ENCODE peak calls at places on chromosomes 1 and 21, in six cellular contexts. One of them, this sample, is unnamed.

GRCh38 chr1:107682467-107682866 is 282.5 kb downstream of the VAV3 start:
- DNase-seq in cardiac muscle cell: no peak
- DNase-seq in adrenal gland: no peak
- DNase-seq in AG04450: no peak
- DNase-seq in esophagus muscularis mucosa: no peak
- DNase-seq in uterus: no peak
- DNase-seq in this sample: no peak

GRCh38 chr1:46442317-46443161 is 47.1 kb upstream of the DMBX1 start:
- DNase-seq in cardiac muscle cell: peak
- DNase-seq in adrenal gland: peak
- DNase-seq in AG04450: peak
- DNase-seq in esophagus muscularis mucosa: peak
- DNase-seq in uterus: peak
- DNase-seq in this sample: peak

GRCh38 chr1:200707116-200707515 is 31.6 kb upstream of the CAMSAP2 start:
- DNase-seq in cardiac muscle cell: no peak
- DNase-seq in adrenal gland: no peak
- DNase-seq in AG04450: no peak
- DNase-seq in esophagus muscularis mucosa: no peak
- DNase-seq in uterus: no peak
- DNase-seq in this sample: no peak

GRCh38 chr21:33256019-33256418 is 10.1 kb upstream of the IL10RB start:
- DNase-seq in cardiac muscle cell: no peak
- DNase-seq in adrenal gland: no peak
- DNase-seq in AG04450: no peak
- DNase-seq in esophagus muscularis mucosa: no peak
- DNase-seq in uterus: no peak
- DNase-seq in this sample: no peak

GRCh38 chr1:238226805-238227204 is 336.1 kb upstream of the ZP4 start:
- DNase-seq in cardiac muscle cell: peak
- DNase-seq in adrenal gland: no peak
- DNase-seq in AG04450: no peak
- DNase-seq in esophagus muscularis mucosa: no peak
- DNase-seq in uterus: no peak
- DNase-seq in this sample: no peak

GRCh38 chr1:161954050-161954449 is 69.6 kb downstream of the OLFML2B start:
- DNase-seq in cardiac muscle cell: no peak
- DNase-seq in adrenal gland: no peak
- DNase-seq in AG04450: no peak
- DNase-seq in esophagus muscularis mucosa: no peak
- DNase-seq in uterus: no peak
- DNase-seq in this sample: no peak

GRCh38 chr1:67201891-67202290 is 35.6 kb downstream of the IL23R start:
- DNase-seq in cardiac muscle cell: no peak
- DNase-seq in adrenal gland: no peak
- DNase-seq in AG04450: no peak
- DNase-seq in esophagus muscularis mucosa: no peak
- DNase-seq in uterus: no peak
- DNase-seq in this sample: no peak

GRCh38 chr1:117952386-117952785 is 22.8 kb downstream of the WDR3 start:
- DNase-seq in cardiac muscle cell: no peak
- DNase-seq in adrenal gland: no peak
- DNase-seq in AG04450: no peak
- DNase-seq in esophagus muscularis mucosa: no peak
- DNase-seq in uterus: no peak
- DNase-seq in this sample: no peak

GRCh38 chr1:172451002-172451443 is 7.2 kb upstream of the PIGC start:
- DNase-seq in cardiac muscle cell: no peak
- DNase-seq in adrenal gland: no peak
- DNase-seq in AG04450: peak
- DNase-seq in esophagus muscularis mucosa: no peak
- DNase-seq in uterus: no peak
- DNase-seq in this sample: peak

GRCh38 chr1:178538192-178538916 is 25.4 kb downstream of the TEX35 start:
- DNase-seq in cardiac muscle cell: no peak
- DNase-seq in adrenal gland: no peak
- DNase-seq in AG04450: no peak
- DNase-seq in esophagus muscularis mucosa: no peak
- DNase-seq in uterus: no peak
- DNase-seq in this sample: peak

GRCh38 chr21:44306926-44307687 is 7.3 kb downstream of the PFKL start:
- DNase-seq in cardiac muscle cell: no peak
- DNase-seq in adrenal gland: no peak
- DNase-seq in AG04450: no peak
- DNase-seq in esophagus muscularis mucosa: no peak
- DNase-seq in uterus: no peak
- DNase-seq in this sample: no peak

GRCh38 chr21:44305691-44306090 is 5.8 kb downstream of the PFKL start:
- DNase-seq in cardiac muscle cell: no peak
- DNase-seq in adrenal gland: no peak
- DNase-seq in AG04450: no peak
- DNase-seq in esophagus muscularis mucosa: no peak
- DNase-seq in uterus: no peak
- DNase-seq in this sample: no peak

GRCh38 chr21:44304041-44304738 is 4.3 kb downstream of the PFKL start:
- DNase-seq in cardiac muscle cell: no peak
- DNase-seq in adrenal gland: no peak
- DNase-seq in AG04450: no peak
- DNase-seq in esophagus muscularis mucosa: no peak
- DNase-seq in uterus: no peak
- DNase-seq in this sample: no peak

GRCh38 chr21:44303490-44303981 is 3.7 kb downstream of the PFKL start:
- DNase-seq in cardiac muscle cell: no peak
- DNase-seq in adrenal gland: no peak
- DNase-seq in AG04450: no peak
- DNase-seq in esophagus muscularis mucosa: no peak
- DNase-seq in uterus: no peak
- DNase-seq in this sample: no peak

DNA sequence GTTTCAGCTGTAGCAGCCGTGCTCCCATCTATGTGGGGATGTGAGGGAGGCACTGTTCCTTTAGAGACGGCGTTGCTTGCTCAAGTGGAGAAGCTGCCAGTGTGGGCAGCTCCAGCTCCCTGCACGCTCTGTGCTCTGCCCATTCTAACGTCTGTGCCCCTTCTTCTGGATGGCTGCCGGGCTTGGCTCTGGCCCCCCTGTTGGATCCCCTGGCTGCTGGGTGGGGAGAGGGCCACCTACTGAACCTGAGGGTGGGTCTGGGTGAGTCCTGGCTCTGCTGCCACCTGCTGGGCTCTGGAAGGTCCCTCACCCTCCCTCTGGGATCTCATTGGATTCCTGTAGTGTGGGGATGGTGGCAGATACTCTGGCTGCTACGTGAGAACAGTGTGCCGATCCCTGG is 5.0 kb downstream of the PFKL start:
- DNase-seq in cardiac muscle cell: peak
- DNase-seq in adrenal gland: no peak
- DNase-seq in AG04450: no peak
- DNase-seq in esophagus muscularis mucosa: no peak
- DNase-seq in uterus: peak
- DNase-seq in this sample: peak
- TF ChIP-seq CTCF in cardiac muscle cell: peak
- TF ChIP-seq CTCF in adrenal gland: peak
- TF ChIP-seq CTCF in AG04450: peak
- TF ChIP-seq CTCF in esophagus muscularis mucosa: peak
- TF ChIP-seq CTCF in uterus: peak
- TF ChIP-seq CTCF in this sample: peak

DNA sequence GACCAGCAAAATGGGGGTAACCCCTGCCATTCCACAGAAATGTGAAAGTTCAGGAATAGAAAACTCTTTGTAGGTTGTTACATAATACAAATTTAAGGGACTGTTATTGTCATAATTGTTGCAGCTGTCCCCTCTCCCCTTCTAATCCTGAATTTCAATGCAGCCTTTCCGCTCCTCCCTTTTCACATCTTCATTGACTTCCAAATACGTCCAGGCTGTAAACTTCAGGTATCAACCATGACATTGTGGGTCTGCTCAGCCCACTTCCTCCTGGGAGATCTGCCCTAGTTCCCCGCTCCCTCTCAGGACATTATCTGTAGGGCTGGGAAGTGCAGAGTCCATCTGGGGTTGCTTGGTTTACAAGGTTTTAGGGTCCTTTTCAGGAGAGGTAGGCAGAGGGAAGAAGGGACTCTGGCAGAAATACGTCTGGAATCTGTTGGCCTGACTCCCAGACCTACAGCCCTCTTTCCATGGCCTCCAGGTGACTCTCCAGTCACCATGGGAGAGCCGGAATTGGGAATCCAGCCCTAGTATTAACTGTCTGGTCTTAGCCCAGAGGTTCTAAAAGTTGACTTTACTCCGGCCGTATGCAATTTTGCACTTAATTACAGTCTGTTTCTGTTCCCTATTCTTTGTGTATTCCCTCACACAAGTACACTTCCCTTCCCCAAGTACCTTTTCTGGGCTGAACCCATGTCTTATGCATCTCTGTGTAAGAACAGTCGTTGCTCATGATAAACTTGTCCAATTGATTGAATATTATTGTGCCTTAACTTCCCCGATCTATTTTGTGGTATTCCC is 4.7 kb upstream of the DENND2D start:
- DNase-seq in cardiac muscle cell: no peak
- DNase-seq in adrenal gland: no peak
- DNase-seq in AG04450: no peak
- DNase-seq in esophagus muscularis mucosa: no peak
- DNase-seq in uterus: no peak
- DNase-seq in this sample: no peak
- H3K27ac ChIP-seq in cardiac muscle cell: no peak
- H3K27ac ChIP-seq in adrenal gland: peak
- H3K27ac ChIP-seq in AG04450: no peak
- H3K27ac ChIP-seq in esophagus muscularis mucosa: peak
- H3K27ac ChIP-seq in uterus: no peak
- H3K27ac ChIP-seq in this sample: no peak

GRCh38 chr1:156225677-156226014 is 12.8 kb downstream of the PMF1 start:
- DNase-seq in cardiac muscle cell: no peak
- DNase-seq in adrenal gland: no peak
- DNase-seq in AG04450: no peak
- DNase-seq in esophagus muscularis mucosa: no peak
- DNase-seq in uterus: no peak
- DNase-seq in this sample: no peak
- TF ChIP-seq CTCF in cardiac muscle cell: no peak
- TF ChIP-seq CTCF in adrenal gland: no peak
- TF ChIP-seq CTCF in AG04450: no peak
- TF ChIP-seq CTCF in esophagus muscularis mucosa: no peak
- TF ChIP-seq CTCF in uterus: no peak
- TF ChIP-seq CTCF in this sample: no peak

GRCh38 chr1:43274125-43274803 is 4.5 kb downstream of the TMEM125 start:
- DNase-seq in cardiac muscle cell: no peak
- DNase-seq in adrenal gland: no peak
- DNase-seq in AG04450: no peak
- DNase-seq in esophagus muscularis mucosa: no peak
- DNase-seq in uterus: no peak
- DNase-seq in this sample: peak
- H3K27ac ChIP-seq in cardiac muscle cell: no peak
- H3K27ac ChIP-seq in adrenal gland: peak
- H3K27ac ChIP-seq in AG04450: no peak
- H3K27ac ChIP-seq in esophagus muscularis mucosa: no peak
- H3K27ac ChIP-seq in uterus: no peak
- H3K27ac ChIP-seq in this sample: no peak

GRCh38 chr1:111789077-111789476 is 33.4 kb downstream of the DDX20 start:
- DNase-seq in cardiac muscle cell: no peak
- DNase-seq in adrenal gland: no peak
- DNase-seq in AG04450: no peak
- DNase-seq in esophagus muscularis mucosa: no peak
- DNase-seq in uterus: no peak
- DNase-seq in this sample: no peak

GRCh38 chr1:111793896-111794295 is 38.2 kb downstream of the DDX20 start:
- DNase-seq in cardiac muscle cell: no peak
- DNase-seq in adrenal gland: no peak
- DNase-seq in AG04450: no peak
- DNase-seq in esophagus muscularis mucosa: no peak
- DNase-seq in uterus: no peak
- DNase-seq in this sample: no peak

GRCh38 chr1:111786669-111787207 is 31.0 kb downstream of the DDX20 start:
- DNase-seq in cardiac muscle cell: no peak
- DNase-seq in adrenal gland: no peak
- DNase-seq in AG04450: no peak
- DNase-seq in esophagus muscularis mucosa: peak
- DNase-seq in uterus: no peak
- DNase-seq in this sample: no peak

GRCh38 chr1:111792249-111792648 is 36.5 kb downstream of the DDX20 start:
- DNase-seq in cardiac muscle cell: no peak
- DNase-seq in adrenal gland: no peak
- DNase-seq in AG04450: no peak
- DNase-seq in esophagus muscularis mucosa: no peak
- DNase-seq in uterus: no peak
- DNase-seq in this sample: no peak

DNA sequence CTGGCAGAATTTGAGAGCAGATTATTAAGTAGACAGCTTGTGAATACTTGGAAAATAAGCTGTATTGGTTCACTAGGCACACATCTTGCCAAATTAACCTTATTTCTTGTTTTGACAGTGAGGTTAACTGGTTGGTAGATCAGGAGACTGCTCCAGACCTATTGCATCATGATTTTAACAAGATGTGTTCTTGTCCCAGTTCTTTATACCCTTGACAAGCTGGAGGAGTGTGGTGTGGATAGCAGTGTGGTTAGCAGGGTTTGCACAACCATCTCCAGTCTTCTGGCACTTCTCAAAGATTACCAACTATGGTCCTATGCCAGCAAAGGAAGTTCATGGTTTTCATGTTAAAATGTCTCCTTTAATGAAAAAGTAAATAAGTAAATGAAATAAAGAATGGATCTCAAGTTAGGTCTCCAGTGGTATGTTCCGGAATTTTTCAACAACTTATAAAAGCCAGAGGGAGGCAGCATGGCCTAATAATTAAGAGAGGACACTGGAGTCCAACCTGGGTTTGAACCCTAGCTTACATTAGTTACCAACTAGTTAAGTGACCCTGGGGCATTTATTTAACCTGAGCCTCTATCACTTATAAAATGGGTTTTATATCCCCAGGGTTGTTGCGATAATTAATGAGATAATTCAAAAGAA is 34.1 kb downstream of the DDX20 start:
- DNase-seq in cardiac muscle cell: no peak
- DNase-seq in adrenal gland: no peak
- DNase-seq in AG04450: no peak
- DNase-seq in esophagus muscularis mucosa: no peak
- DNase-seq in uterus: no peak
- DNase-seq in this sample: peak
- TF ChIP-seq CTCF in cardiac muscle cell: no peak
- TF ChIP-seq CTCF in adrenal gland: no peak
- TF ChIP-seq CTCF in AG04450: no peak
- TF ChIP-seq CTCF in esophagus muscularis mucosa: peak
- TF ChIP-seq CTCF in uterus: no peak
- TF ChIP-seq CTCF in this sample: no peak

GRCh38 chr1:25875154-25875855 is at the start of gene PAQR7:
- DNase-seq in cardiac muscle cell: peak
- DNase-seq in adrenal gland: peak
- DNase-seq in AG04450: no peak
- DNase-seq in esophagus muscularis mucosa: no peak
- DNase-seq in uterus: peak
- DNase-seq in this sample: peak
- H3K27ac ChIP-seq in cardiac muscle cell: peak
- H3K27ac ChIP-seq in adrenal gland: peak
- H3K27ac ChIP-seq in AG04450: peak
- H3K27ac ChIP-seq in esophagus muscularis mucosa: peak
- H3K27ac ChIP-seq in uterus: peak
- H3K27ac ChIP-seq in this sample: peak

GRCh38 chr1:174413632-174414031 is 34.1 kb upstream of the GPR52 start:
- DNase-seq in cardiac muscle cell: peak
- DNase-seq in adrenal gland: no peak
- DNase-seq in AG04450: no peak
- DNase-seq in esophagus muscularis mucosa: no peak
- DNase-seq in uterus: no peak
- DNase-seq in this sample: peak
- TF ChIP-seq CTCF in cardiac muscle cell: peak
- TF ChIP-seq CTCF in adrenal gland: peak
- TF ChIP-seq CTCF in AG04450: peak
- TF ChIP-seq CTCF in esophagus muscularis mucosa: peak
- TF ChIP-seq CTCF in uterus: no peak
- TF ChIP-seq CTCF in this sample: peak